ENCODE peak calls at places on chromosomes 1 and 21, in five cellular contexts. One of them, this sample, is unnamed.

GRCh38 chr1:98331232-98331631 is 330.3 kb upstream of the SNX7 start:
- DNase-seq in brain microvascular endothelial cell: peak; percentile 56
- DNase-seq in GM23338: no peak
- DNase-seq in NB4: no peak
- DNase-seq in upper lobe of right lung: no peak
- DNase-seq in this sample: peak; percentile 89

GRCh38 chr1:47927165-47927564 is 70.0 kb downstream of the TRABD2B start:
- DNase-seq in brain microvascular endothelial cell: no peak
- DNase-seq in GM23338: no peak
- DNase-seq in NB4: no peak
- DNase-seq in upper lobe of right lung: no peak
- DNase-seq in this sample: no peak

GRCh38 chr1:228798548-228798947 is 63.3 kb downstream of the RHOU start:
- DNase-seq in brain microvascular endothelial cell: no peak
- DNase-seq in GM23338: no peak
- DNase-seq in NB4: peak; percentile 53
- DNase-seq in upper lobe of right lung: no peak
- DNase-seq in this sample: no peak

GRCh38 chr1:206736878-206737728 is 33.5 kb upstream of the IL19 start:
- DNase-seq in brain microvascular endothelial cell: no peak
- DNase-seq in GM23338: no peak
- DNase-seq in NB4: no peak
- DNase-seq in upper lobe of right lung: no peak
- DNase-seq in this sample: no peak

GRCh38 chr1:119978018-119978505 is 81.7 kb upstream of the ADAM30 start:
- DNase-seq in brain microvascular endothelial cell: no peak
- DNase-seq in GM23338: no peak
- DNase-seq in NB4: no peak
- DNase-seq in upper lobe of right lung: no peak
- DNase-seq in this sample: no peak

GRCh38 chr1:33273402-33273801 is 17.1 kb downstream of the ZNF362 start:
- DNase-seq in brain microvascular endothelial cell: no peak
- DNase-seq in GM23338: no peak
- DNase-seq in NB4: no peak
- DNase-seq in upper lobe of right lung: peak; percentile 15
- DNase-seq in this sample: no peak

GRCh38 chr21:44000360-44000759 is 11.7 kb upstream of the TRAPPC10 start:
- DNase-seq in brain microvascular endothelial cell: no peak
- DNase-seq in GM23338: no peak
- DNase-seq in NB4: no peak
- DNase-seq in upper lobe of right lung: no peak
- DNase-seq in this sample: no peak

GRCh38 chr1:62500210-62500609 is 63.4 kb downstream of the USP1 start:
- DNase-seq in brain microvascular endothelial cell: no peak
- DNase-seq in GM23338: no peak
- DNase-seq in NB4: no peak
- DNase-seq in upper lobe of right lung: no peak
- DNase-seq in this sample: no peak

GRCh38 chr1:54798769-54799641 is 2.1 kb downstream of the TTC22 start:
- DNase-seq in brain microvascular endothelial cell: no peak
- DNase-seq in GM23338: no peak
- DNase-seq in NB4: peak; percentile 43
- DNase-seq in upper lobe of right lung: peak; percentile 72
- DNase-seq in this sample: peak; percentile 4

DNA sequence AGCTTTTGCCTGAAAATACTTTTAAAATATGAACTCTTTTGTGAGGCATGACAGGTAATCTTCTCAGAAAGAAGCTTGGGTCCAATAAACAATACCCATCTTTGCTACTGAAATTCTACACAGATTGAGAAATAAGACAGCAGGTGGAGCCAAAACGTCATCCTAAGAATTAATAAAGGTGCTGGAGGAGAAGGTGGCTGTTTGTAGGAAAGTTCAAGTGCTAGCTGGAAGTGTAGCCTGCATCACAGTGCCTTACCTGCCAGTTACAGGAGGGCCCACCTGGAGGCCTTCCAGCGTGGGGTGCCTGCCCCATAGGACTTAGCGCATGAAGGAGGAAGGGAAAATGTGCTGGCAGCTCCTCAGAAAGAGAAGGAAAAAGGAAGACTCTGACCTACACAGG is 93.7 kb downstream of the TTC3 start:
- DNase-seq in brain microvascular endothelial cell: no peak
- DNase-seq in GM23338: peak; percentile 72
- DNase-seq in NB4: peak; percentile 35
- DNase-seq in upper lobe of right lung: no peak
- DNase-seq in this sample: no peak
- TF ChIP-seq CTCF in brain microvascular endothelial cell: peak; percentile 10
- TF ChIP-seq CTCF in GM23338: peak; percentile 71
- TF ChIP-seq CTCF in NB4: no peak
- TF ChIP-seq CTCF in upper lobe of right lung: peak; percentile 8
- TF ChIP-seq CTCF in this sample: peak; percentile 44

GRCh38 chr1:205584732-205585131 is 47.1 kb downstream of the ELK4 start:
- DNase-seq in brain microvascular endothelial cell: no peak
- DNase-seq in GM23338: no peak
- DNase-seq in NB4: no peak
- DNase-seq in upper lobe of right lung: peak; percentile 48
- DNase-seq in this sample: no peak
- TF ChIP-seq CTCF in brain microvascular endothelial cell: peak; percentile 54
- TF ChIP-seq CTCF in GM23338: peak; percentile 69
- TF ChIP-seq CTCF in NB4: peak; percentile 40
- TF ChIP-seq CTCF in upper lobe of right lung: peak; percentile 33
- TF ChIP-seq CTCF in this sample: peak; percentile 69

DNA sequence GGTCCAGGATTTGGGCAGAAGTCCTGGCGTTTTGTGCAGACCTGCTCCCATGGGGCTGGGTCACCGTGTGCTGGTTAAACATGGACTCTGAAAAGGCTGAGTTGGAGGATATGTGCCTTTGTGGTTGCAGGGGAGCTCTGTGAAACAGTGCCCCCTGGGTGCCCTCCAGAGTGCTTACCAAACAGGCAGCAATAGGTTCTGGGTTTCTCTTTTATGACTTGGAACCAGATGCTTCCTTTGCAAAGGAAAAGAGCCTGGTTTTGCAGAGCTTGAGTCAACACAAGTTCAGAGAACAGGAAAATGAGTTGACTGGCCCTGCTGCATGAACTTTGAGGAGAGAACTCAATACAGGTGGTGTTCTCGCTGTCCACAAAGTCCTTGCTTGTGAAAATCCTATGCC is 288.9 kb downstream of the TM2D1 start:
- DNase-seq in brain microvascular endothelial cell: no peak
- DNase-seq in GM23338: no peak
- DNase-seq in NB4: peak; percentile 21
- DNase-seq in upper lobe of right lung: no peak
- DNase-seq in this sample: no peak
- TF ChIP-seq CTCF in brain microvascular endothelial cell: peak; percentile 46
- TF ChIP-seq CTCF in GM23338: peak; percentile 62
- TF ChIP-seq CTCF in NB4: peak; percentile 10
- TF ChIP-seq CTCF in upper lobe of right lung: no peak
- TF ChIP-seq CTCF in this sample: peak; percentile 29

DNA sequence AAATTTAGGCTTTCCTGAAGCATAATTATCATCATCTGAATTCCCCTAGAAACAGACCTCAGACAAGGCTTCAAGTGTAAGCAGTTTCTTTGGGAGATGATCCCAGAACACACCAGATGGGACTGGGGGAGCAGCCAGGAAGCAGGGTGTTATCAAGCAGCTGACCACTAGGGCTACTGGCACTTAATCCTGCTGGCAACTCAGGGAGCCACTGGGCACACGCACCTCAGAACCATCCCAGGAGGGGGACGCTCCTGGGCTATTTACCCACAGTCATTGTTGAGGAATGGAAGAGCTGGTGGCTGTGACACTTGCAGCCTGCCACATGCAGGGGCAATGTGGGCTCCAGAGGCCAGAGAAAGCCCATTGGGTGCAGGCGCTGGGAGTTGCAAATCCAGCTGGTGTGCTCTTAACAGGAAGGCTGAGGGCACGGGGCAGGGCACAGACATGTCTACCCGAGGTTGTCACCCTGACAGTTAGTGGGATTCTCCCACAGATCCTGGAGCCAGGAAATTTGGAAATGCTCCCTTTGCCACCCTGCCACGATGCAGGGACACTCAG is 15.1 kb upstream of the IL22RA1 start:
- DNase-seq in brain microvascular endothelial cell: no peak
- DNase-seq in GM23338: peak; percentile 59
- DNase-seq in NB4: no peak
- DNase-seq in upper lobe of right lung: no peak
- DNase-seq in this sample: peak; percentile 10
- TF ChIP-seq CTCF in brain microvascular endothelial cell: peak; percentile 59
- TF ChIP-seq CTCF in GM23338: peak; percentile 25
- TF ChIP-seq CTCF in NB4: no peak
- TF ChIP-seq CTCF in upper lobe of right lung: peak; percentile 16
- TF ChIP-seq CTCF in this sample: peak; percentile 64

GRCh38 chr1:203692565-203693470 is 66.2 kb downstream of the ATP2B4 start:
- DNase-seq in brain microvascular endothelial cell: peak; percentile 95
- DNase-seq in GM23338: no peak
- DNase-seq in NB4: no peak
- DNase-seq in upper lobe of right lung: peak; percentile 79
- DNase-seq in this sample: peak; percentile 95
- TF ChIP-seq CTCF in brain microvascular endothelial cell: peak; percentile 12
- TF ChIP-seq CTCF in GM23338: no peak
- TF ChIP-seq CTCF in NB4: no peak
- TF ChIP-seq CTCF in upper lobe of right lung: no peak
- TF ChIP-seq CTCF in this sample: no peak

GRCh38 chr1:110407260-110408210 is at the start of gene LAMTOR5:
- DNase-seq in brain microvascular endothelial cell: peak; percentile 90
- DNase-seq in GM23338: peak; percentile 92
- DNase-seq in NB4: peak; percentile 95
- DNase-seq in upper lobe of right lung: peak; percentile 96
- DNase-seq in this sample: peak; percentile 91
- TF ChIP-seq CTCF in brain microvascular endothelial cell: no peak
- TF ChIP-seq CTCF in GM23338: no peak
- TF ChIP-seq CTCF in NB4: no peak
- TF ChIP-seq CTCF in upper lobe of right lung: no peak
- TF ChIP-seq CTCF in this sample: no peak

This sample was measured in HFFc6.